ENCODE peak calls at places on chromosomes 5 and 9, in eight cellular contexts. L is right lobe of liver, I is upper lobe of left lung, Z is left ventricle myocardium inferior, E is IMR-90, A is ovary, D is lung, F is osteoblast. Q is an unnamed sample. For H3K4me1, the result is how much of the 10 kb centered on the place peaks cover.

GRCh38 chr5:109688999-109689739 is 558 bp upstream of the MAN2A1 start:
- DNase-seq in L (peak), I (peak), Z (peak), E (peak), A (peak), D (peak), F (peak), Q (peak)

GRCh38 chr5:135245521-135246499 is 153.2 kb downstream of the MACROH2A1 start:
- DNase-seq in L (no peak), I (no peak), Z (no peak), E (peak), A (no peak), D (no peak), F (peak), Q (no peak)

GRCh38 chr5:164600166-164600715 is 1094.8 kb downstream of the MAT2B start:
- DNase-seq in L (no peak), I (no peak), Z (no peak), E (peak), A (no peak), D (no peak), F (no peak), Q (no peak)

GRCh38 chr5:179387151-179388110 is 42.2 kb upstream of the ADAMTS2 start:
- DNase-seq in L (no peak), I (no peak), Z (no peak), E (no peak), A (no peak), D (no peak), F (no peak), Q (no peak)

GRCh38 chr5:79552984-79553383 is 39.0 kb upstream of the HOMER1 start:
- DNase-seq in L (no peak), I (no peak), Z (no peak), E (peak), A (no peak), D (no peak), F (no peak), Q (no peak)

GRCh38 chr5:135233477-135233876 is 165.6 kb downstream of the MACROH2A1 start:
- DNase-seq in L (no peak), I (no peak), Z (no peak), E (no peak), A (no peak), D (no peak), F (peak), Q (no peak)

GRCh38 chr5:163366757-163367156 is 70.6 kb upstream of the CCNG1 start:
- DNase-seq in L (no peak), I (no peak), Z (no peak), E (no peak), A (no peak), D (no peak), F (no peak), Q (no peak)

GRCh38 chr9:9552665-9553064 is 1060.1 kb downstream of the PTPRD start:
- DNase-seq in L (no peak), I (no peak), Z (no peak), E (no peak), A (no peak), D (no peak), F (no peak), Q (no peak)

GRCh38 chr5:132483661-132484385 is 6.8 kb downstream of the IRF1 start:
- DNase-seq in L (no peak), I (no peak), Z (no peak), E (no peak), A (peak), D (no peak), F (no peak), Q (no peak)

GRCh38 chr5:114467729-114468128 is 105.9 kb downstream of the KCNN2 start:
- DNase-seq in L (no peak), I (no peak), Z (no peak), E (peak), A (no peak), D (no peak), F (no peak), Q (no peak)

GRCh38 chr9:69174645-69175487 is 789 bp downstream of the TJP2 start:
- DNase-seq in L (peak), I (peak), Z (no peak), E (peak), A (peak), D (no peak), F (peak), Q (no peak)
- H3K4me1 ChIP-seq in L (half or more), I (half or more), Z (half or more), E (under half), A (under half), D (under half), F (under half), Q (under half)

DNA sequence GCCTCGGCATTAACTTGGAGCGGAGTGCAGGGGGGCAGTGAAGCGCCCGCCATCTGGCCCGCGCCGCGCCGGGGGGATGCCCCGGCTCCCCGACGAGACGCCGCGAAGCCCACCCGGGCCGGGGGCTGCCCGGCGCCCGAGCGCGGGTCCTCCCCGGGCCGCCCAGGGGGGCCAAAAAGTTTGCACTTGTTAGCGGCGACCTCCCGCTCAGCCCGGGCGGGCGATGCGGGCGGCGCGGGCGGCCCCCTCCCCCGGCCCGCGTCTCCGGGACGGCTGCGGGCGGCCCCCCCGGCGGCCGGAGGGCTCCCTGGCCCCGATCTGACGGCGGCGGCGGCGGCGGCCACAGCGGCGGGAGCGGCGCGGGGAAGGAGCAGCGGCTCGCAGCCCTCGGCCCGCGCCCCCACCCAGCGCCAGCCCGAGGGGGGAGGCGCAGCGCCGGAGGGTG is at the start of gene NTNG2:
- DNase-seq in L (no peak), I (no peak), Z (no peak), E (no peak), A (no peak), D (no peak), F (peak), Q (no peak)
- H3K27ac ChIP-seq in L (no peak), I (peak), Z (no peak), E (no peak), A (no peak), D (no peak), F (no peak), Q (no peak)

GRCh38 chr5:34474573-34475021 is 181.5 kb upstream of the RAI14 start:
- DNase-seq in L (no peak), I (no peak), Z (no peak), E (peak), A (no peak), D (no peak), F (peak), Q (no peak)
- H3K4me3 ChIP-seq in L (no peak), I (no peak), Z (no peak), E (no peak), A (no peak), D (no peak), F (no peak), Q (no peak)

DNA sequence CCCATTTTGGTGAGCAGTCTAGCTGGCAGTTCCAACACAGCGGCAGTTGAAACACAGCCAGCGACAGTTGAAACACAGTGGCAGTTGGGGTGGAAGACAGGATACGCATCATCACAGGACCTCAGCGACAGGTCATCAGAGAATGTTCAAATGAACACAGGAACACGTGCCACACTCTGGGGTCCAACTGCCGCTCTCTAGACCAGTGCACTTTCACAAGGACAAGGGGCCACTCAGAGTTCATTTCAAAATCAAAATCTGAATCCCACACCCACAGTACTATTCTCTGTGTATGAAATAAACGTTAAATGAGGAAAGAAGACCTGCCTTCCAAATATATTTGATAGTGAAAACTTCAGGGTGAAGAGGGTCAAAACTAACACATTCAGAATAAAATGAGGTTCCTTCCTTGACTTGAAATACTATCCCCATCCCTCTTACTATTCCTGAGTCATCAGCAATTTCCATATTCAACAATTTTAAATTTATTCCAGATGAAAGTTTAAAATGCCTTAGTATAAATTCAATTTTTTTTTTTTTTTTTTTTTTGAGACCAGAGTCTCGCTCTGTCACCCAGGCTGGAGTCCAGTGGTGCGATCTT is 53.0 kb upstream of the SIMC1 start:
- DNase-seq in L (no peak), I (no peak), Z (no peak), E (peak), A (peak), D (no peak), F (no peak), Q (no peak)
- H3K4me1 ChIP-seq in L (under half), I (under half), Z (under half), E (under half), A (under half), D (under half), F (under half), Q (under half)

GRCh38 chr5:51476456-51476855 is 93.2 kb downstream of the ISL1 start:
- DNase-seq in L (no peak), I (no peak), Z (no peak), E (no peak), A (no peak), D (no peak), F (no peak), Q (no peak)
- H3K27ac ChIP-seq in L (no peak), I (no peak), Z (no peak), E (no peak), A (no peak), D (no peak), F (no peak), Q (no peak)

DNA sequence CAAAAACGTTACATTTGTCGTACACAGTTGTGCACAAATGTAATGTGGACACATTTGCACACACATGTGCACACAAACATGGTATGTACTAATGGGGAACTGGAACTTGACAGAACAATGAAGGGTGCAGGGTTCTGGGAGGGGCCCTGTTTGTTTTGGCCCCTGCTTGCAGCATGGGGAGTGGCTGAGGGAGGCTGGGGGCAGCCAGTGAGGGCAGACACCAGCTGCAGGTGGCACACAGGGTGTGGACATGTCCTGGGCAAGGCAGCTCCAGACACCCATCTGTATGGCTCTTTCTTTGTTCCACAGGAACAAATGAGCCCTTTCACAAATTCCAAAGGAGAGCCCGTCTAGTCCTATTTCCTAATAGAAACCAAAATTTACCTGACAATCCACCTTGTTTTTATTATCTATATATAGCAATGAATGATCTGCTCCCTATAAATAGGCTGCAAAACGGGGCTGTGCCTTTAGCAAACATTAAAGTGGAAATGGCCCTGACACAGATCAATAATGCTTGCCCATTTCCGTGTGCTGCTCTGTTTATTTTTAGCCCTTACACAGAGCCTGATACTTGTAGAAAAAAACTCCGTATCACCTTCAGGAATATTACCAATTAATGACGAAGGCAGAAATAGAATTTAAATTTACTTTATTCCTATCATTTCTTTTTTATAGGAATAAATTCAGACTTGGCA is 26.4 kb downstream of the MARCHF3 start:
- DNase-seq in L (no peak), I (no peak), Z (no peak), E (no peak), A (no peak), D (no peak), F (no peak), Q (no peak)
- H3K4me3 ChIP-seq in L (no peak), I (no peak), Z (no peak), E (no peak), A (no peak), D (no peak), F (no peak), Q (no peak)

DNA sequence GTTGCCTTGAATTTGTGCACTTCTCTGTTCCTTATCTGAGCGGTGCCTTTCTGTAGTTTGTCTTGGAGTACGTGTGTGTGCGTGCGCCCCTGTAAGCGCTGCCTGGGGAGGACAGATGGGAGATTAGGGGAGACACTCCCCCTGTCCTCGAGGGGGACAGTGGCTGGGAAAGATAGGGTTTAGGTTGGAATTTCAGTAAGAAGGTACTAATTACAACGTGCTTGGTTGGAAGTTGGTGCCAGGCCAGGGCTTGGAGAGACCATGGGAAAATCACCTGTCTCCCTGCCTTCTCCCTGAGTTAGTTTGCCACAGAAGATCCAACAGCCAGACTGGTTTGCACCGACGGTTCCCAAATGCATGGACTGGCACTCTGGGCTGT is 73.2 kb downstream of the PIK3R1 start:
- DNase-seq in L (peak), I (no peak), Z (peak), E (no peak), A (peak), D (no peak), F (no peak), Q (no peak)
- H3K4me1 ChIP-seq in L (half or more), I (half or more), Z (half or more), E (under half), A (under half), D (under half), F (under half), Q (under half)

Q was measured in right cardiac atrium.